ENCODE peak calls at places on chromosomes 1 and 21, in four cellular contexts. One of them, this sample, is unnamed.

GRCh38 chr1:162229534-162229933 is 147.1 kb downstream of the SPATA46 start:
- DNase-seq in fibroblast of lung: no peak
- DNase-seq in COR-L47: no peak
- DNase-seq in WTC11: no peak
- DNase-seq in this sample: no peak

GRCh38 chr1:67165468-67166058 is 691 bp upstream of the IL23R start:
- DNase-seq in fibroblast of lung: no peak
- DNase-seq in COR-L47: no peak
- DNase-seq in WTC11: no peak
- DNase-seq in this sample: no peak

GRCh38 chr1:61692155-61692783 is 32.7 kb downstream of the TM2D1 start:
- DNase-seq in fibroblast of lung: peak; percentile 55
- DNase-seq in COR-L47: no peak
- DNase-seq in WTC11: no peak
- DNase-seq in this sample: no peak

GRCh38 chr1:174021611-174022079 is 512 bp downstream of the RC3H1 start:
- DNase-seq in fibroblast of lung: peak; percentile 66
- DNase-seq in COR-L47: no peak
- DNase-seq in WTC11: peak; percentile 68
- DNase-seq in this sample: peak; percentile 80

GRCh38 chr1:170593173-170593572 is 61.2 kb downstream of the GORAB start:
- DNase-seq in fibroblast of lung: no peak
- DNase-seq in COR-L47: no peak
- DNase-seq in WTC11: no peak
- DNase-seq in this sample: no peak

GRCh38 chr1:54337034-54337433 is 69.2 kb downstream of the SSBP3 start:
- DNase-seq in fibroblast of lung: no peak
- DNase-seq in COR-L47: no peak
- DNase-seq in WTC11: no peak
- DNase-seq in this sample: no peak

GRCh38 chr1:111990026-111990877 is 784 bp upstream of the KCND3 start:
- DNase-seq in fibroblast of lung: peak; percentile 26
- DNase-seq in COR-L47: peak; percentile 20
- DNase-seq in WTC11: peak; percentile 21
- DNase-seq in this sample: peak; percentile 64

GRCh38 chr1:26364956-26365355 is 7.6 kb downstream of the ZNF683 start:
- DNase-seq in fibroblast of lung: no peak
- DNase-seq in COR-L47: no peak
- DNase-seq in WTC11: no peak
- DNase-seq in this sample: no peak

GRCh38 chr1:226698659-226699058 is 40.4 kb downstream of the ITPKB start:
- DNase-seq in fibroblast of lung: no peak
- DNase-seq in COR-L47: no peak
- DNase-seq in WTC11: no peak
- DNase-seq in this sample: no peak

GRCh38 chr21:39175665-39176064 is 7.6 kb downstream of the PSMG1 start:
- DNase-seq in fibroblast of lung: no peak
- DNase-seq in COR-L47: no peak
- DNase-seq in WTC11: no peak
- DNase-seq in this sample: no peak

GRCh38 chr1:226987179-226987536 is 47.1 kb downstream of the COQ8A start:
- DNase-seq in fibroblast of lung: no peak
- DNase-seq in COR-L47: no peak
- DNase-seq in WTC11: no peak
- DNase-seq in this sample: no peak

This sample was measured in ecto neural progenitor cell.